ENCODE peak calls at places on chromosomes 7 and 10, in four cellular contexts. B, K, U and J are unnamed samples.

GRCh38 chr10:120260446-120260845 is 196.6 kb upstream of the PLPP4 start:
- DNase-seq in B (no peak), U (no peak), K (no peak), J (no peak)

GRCh38 chr7:117139691-117139984 is 183.2 kb downstream of the WNT2 start:
- DNase-seq in K (no peak), U (no peak), B (no peak), J (no peak)

GRCh38 chr10:48493083-48493871 is 111.6 kb downstream of the ARHGAP22 start:
- DNase-seq in U (no peak), K (no peak), B (no peak), J (peak)

GRCh38 chr7:157903296-157903695 is 566.5 kb downstream of the DNAJB6 start:
- DNase-seq in K (no peak), U (no peak), B (no peak), J (no peak)

GRCh38 chr7:36784991-36785940 is 61.0 kb upstream of the AOAH start:
- DNase-seq in U (peak), K (no peak), B (no peak), J (no peak)

GRCh38 chr10:80357000-80357803 is 621 bp downstream of the DYDC2 start:
- DNase-seq in U (no peak), K (no peak), B (no peak), J (peak)

GRCh38 chr7:5689118-5689517 is 92.3 kb downstream of the RNF216 start:
- DNase-seq in B (no peak), U (no peak), K (no peak), J (no peak)

GRCh38 chr7:98995523-98996161 is 117.3 kb downstream of the TRRAP start:
- DNase-seq in K (no peak), B (no peak), U (no peak), J (no peak)

GRCh38 chr10:28575852-28576251 is 42.9 kb downstream of the WAC start:
- DNase-seq in K (no peak), U (no peak), B (no peak), J (no peak)

GRCh38 chr7:4531236-4531635 is 150.9 kb upstream of the FOXK1 start:
- DNase-seq in K (no peak), U (no peak), B (no peak), J (peak)

GRCh38 chr10:77619964-77620703 is 17.5 kb downstream of the KCNMA1 start:
- DNase-seq in K (no peak), B (no peak), U (no peak), J (no peak)

GRCh38 chr7:94440460-94441039 is 45.9 kb downstream of the COL1A2 start:
- DNase-seq in U (no peak), K (peak), B (no peak), J (no peak)

GRCh38 chr7:55156919-55157318 is 138.1 kb downstream of the EGFR start:
- DNase-seq in U (no peak), B (no peak), K (no peak), J (no peak)

GRCh38 chr10:43186150-43186549 is 47.9 kb downstream of the CSGALNACT2 start:
- DNase-seq in B (no peak), U (no peak), K (no peak), J (no peak)

GRCh38 chr7:133853706-133854276 is 273.3 kb upstream of the LRGUK start:
- DNase-seq in B (peak), K (peak), U (peak), J (peak)

GRCh38 chr10:69768386-69768785 is 33.3 kb upstream of the COL13A1 start:
- DNase-seq in K (no peak), B (no peak), U (no peak), J (no peak)

GRCh38 chr7:32206987-32207386 is 136.8 kb upstream of the PDE1C start:
- DNase-seq in B (peak), K (peak), U (no peak), J (peak)

GRCh38 chr7:628041-628763 is 98.3 kb upstream of the DNAAF5 start:
- DNase-seq in B (no peak), K (no peak), U (no peak), J (no peak)

GRCh38 chr10:101906586-101907183 is 63.1 kb upstream of the KCNIP2 start:
- DNase-seq in B (no peak), K (no peak), U (no peak), J (no peak)

GRCh38 chr10:101905241-101905640 is 61.6 kb upstream of the KCNIP2 start:
- DNase-seq in K (no peak), B (no peak), U (no peak), J (no peak)

GRCh38 chr10:101901340-101901739 is 57.7 kb upstream of the KCNIP2 start:
- DNase-seq in K (no peak), U (peak), B (no peak), J (no peak)

GRCh38 chr10:101902032-101902799 is 58.6 kb upstream of the KCNIP2 start:
- DNase-seq in B (no peak), U (peak), K (no peak), J (no peak)

DNA sequence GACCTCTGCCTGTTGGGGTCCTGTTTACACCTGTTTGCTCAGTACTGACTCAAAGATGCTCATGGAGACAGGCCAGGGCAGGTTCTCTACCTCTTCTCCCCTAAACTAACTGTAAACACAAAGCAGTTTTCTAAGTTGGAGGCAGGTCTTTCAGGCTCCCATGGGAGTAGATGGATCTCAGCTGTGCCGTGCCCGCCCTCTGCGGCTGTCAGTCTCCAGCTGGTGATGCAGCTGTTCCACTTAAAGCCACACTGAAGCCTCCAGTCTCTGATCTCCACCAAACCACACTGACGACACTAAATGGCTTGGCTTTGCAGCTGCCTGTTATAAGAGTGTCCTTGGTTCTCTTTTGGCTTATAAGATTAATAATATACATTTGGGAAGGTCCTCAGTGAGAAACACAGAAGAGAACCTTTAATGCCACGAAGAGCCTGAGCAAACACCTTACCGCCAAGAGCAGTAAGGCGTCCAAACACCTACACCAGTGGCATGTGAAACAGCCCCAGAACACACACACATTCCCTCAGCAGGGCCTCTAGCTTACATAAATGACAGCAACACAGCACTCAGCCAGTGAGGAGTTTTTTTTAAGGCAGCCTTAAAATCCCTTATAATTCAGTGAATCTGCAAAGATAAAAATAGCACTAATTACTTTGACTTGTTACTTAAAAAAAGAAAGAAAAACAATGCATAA is 60.4 kb upstream of the KCNIP2 start:
- DNase-seq in K (no peak), B (no peak), U (peak), J (no peak)
- TF ChIP-seq BRCA1 in K (no peak), B (no peak), U (no peak), J (no peak)

GRCh38 chr7:97187067-97187466 is 69.6 kb downstream of the SDHAF3 start:
- DNase-seq in U (no peak), K (no peak), B (peak), J (no peak)
- TF ChIP-seq BRCA1 in U (no peak), K (no peak), B (no peak), J (no peak)

GRCh38 chr10:30057421-30057841 is 2.0 kb downstream of the JCAD start:
- DNase-seq in U (no peak), B (no peak), K (no peak), J (no peak)

GRCh38 chr10:30058111-30058510 is 1.3 kb downstream of the JCAD start:
- DNase-seq in K (no peak), U (no peak), B (no peak), J (no peak)

GRCh38 chr10:30058570-30059132 is 735 bp downstream of the JCAD start:
- DNase-seq in U (no peak), B (no peak), K (no peak), J (no peak)

GRCh38 chr10:30056767-30057355 is 2.5 kb downstream of the JCAD start:
- DNase-seq in U (no peak), K (no peak), B (no peak), J (no peak)

DNA sequence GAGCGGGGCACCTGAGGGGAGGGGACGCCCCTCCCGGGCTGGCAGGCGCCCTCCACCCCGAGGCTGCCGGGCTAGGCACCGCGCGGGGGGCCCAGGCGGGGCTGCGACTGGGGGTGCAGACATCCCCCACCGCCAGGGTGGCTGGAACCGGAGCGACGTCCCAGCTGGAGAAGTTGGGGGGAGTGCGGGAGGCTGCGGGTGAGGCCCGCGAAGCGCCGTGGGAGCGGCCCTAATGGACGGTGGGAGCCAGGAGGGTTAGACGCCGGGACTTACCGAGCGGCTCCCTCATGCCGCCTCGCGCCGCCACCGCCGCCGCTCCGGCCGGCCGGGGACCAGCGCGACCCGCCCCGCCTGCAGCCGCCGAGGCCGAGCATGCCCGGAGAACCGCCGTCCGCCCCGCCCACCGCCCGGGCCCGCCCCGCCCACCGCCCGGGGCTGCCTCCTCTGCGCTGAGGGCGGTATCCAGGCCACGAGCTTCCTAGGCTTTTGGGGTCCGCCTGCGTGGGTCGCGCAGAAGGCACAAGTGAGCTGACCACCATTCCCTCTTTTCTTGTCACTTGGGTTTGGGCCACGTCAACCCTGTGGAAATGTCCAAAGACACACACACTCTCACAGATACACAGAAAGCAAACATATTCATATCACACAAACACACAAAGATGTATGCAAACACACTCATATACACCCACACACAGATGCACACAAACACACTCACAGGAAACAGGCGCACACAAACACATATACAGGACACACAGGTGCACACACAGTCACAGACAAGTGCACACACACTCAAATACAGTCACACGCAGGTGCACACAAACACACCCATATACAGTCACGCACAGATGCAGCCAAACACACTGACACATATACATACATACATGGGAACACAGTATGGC is at the start of gene JCAD:
- DNase-seq in B (peak), U (no peak), K (no peak), J (no peak)
- TF ChIP-seq BRCA1 in B (no peak), U (no peak), K (no peak), J (no peak)

GRCh38 chr7:91731962-91732361 is 148.5 kb downstream of the MTERF1 start:
- DNase-seq in B (no peak), K (no peak), U (no peak), J (no peak)
- TF ChIP-seq BRCA1 in B (no peak), K (no peak), U (no peak), J (no peak)

DNA sequence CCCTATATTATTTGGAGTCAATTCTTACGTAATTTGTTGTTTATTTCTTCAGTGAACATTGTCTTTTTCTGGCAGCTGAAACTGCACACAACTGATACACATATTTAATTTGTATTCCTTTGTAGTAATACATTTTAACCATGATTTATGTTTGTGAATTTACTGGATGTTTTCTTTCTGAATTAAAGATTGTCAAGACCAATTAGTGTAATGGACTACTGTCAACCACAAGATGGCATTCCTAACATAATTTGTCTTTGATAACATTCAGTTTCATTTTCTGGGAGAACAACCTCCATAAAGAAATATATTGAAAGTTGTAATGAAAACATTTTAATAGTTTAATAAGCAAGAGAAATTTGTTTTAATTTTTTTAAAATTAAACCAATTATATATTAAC is 10.1 kb downstream of the THNSL1 start:
- DNase-seq in B (peak), K (no peak), U (no peak), J (no peak)
- TF ChIP-seq BRCA1 in B (no peak), K (no peak), U (no peak), J (no peak)

DNA sequence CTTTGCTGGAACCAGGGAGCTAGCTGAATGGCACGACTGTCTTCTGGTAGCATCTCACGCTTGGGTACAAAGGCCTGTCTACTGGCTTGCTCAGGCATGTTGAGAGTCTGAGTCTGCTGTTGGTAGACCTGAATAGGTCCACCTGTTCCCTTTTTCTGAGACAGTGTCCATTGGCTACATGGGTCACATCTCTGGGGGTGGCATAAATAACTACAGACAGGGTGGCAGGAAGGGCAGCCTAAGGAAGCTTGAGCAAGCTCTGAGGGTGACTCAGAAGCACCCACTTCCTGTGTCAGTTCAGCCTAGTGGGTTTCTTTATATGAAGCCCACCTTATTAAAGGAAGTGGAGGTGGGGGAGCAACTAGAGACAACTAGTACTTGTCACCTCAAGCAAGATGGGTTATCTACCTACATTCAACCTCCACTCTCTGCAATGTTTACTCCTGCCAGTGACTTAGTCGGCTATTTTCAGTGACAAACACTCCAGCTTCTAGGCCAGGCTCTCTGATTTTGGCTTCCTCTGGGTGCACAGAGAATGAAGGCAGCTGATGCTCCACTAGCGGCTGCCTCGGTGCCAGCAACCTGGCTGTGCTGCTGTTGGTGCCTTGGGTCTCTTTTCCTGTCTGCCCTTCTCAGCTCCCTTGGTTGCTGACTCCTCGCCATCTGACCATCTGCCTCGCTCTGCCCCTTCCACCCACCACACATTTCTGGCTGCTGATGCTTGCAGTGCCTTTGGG is 5.7 kb upstream of the ZYX start:
- DNase-seq in B (no peak), K (no peak), U (no peak), J (no peak)
- TF ChIP-seq BRCA1 in B (no peak), K (no peak), U (no peak), J (no peak)

GRCh38 chr7:156764016-156764669 is 123.6 kb downstream of the RNF32 start:
- DNase-seq in K (peak), U (no peak), B (peak), J (no peak)
- TF ChIP-seq BRCA1 in K (no peak), U (no peak), B (no peak), J (no peak)

DNA sequence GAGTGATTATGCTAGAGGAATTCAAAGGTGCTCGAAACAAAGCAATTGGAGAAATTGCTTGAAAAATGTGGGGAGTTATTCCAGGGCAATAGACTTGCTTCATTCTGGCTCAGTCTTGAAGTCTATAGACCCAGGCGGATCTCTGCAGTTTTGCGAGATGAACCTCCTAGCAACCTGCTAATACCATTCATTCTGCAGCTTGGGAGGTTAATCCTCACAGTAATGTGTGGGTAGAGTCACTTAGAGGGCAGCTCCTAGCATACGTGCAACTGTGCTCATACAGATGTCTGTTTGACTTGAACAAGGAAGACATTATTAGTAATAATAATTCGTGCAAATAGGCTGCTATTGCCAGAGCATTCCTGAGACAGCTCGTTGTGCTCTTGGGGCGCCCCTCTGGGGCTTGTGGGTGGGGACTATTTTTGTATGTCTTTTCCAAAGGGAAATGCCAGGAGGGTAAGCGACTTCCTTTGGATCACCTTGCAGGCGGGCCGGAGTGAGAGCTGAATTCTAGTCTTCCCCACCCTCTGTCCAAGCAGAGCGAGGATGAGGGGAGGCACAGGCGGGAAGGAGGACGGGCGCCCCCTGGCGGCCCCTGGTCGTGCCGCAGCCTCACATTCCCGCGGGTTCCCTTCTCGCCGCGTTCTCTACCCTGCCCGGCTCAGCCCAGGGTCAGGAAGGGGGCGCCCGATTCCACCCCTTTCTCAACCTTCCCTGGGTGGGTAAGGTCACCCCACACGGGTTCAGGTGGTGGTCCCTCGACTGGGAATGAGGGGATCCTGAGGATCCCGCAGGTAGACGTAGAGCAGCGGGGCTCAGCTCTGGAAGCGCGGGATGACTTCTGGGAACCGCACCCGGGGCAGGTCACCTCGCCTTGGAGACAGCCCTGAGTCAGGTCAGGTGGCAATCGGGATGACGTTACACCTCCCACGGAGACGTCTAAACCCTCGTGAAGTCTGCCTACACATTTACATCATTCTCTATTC is 241.5 kb downstream of the PHTF2 start:
- DNase-seq in B (peak), K (no peak), U (no peak), J (peak)
- TF ChIP-seq BRCA1 in B (no peak), K (no peak), U (no peak), J (no peak)